ENCODE peak calls at places on chromosome 15, in four cellular contexts. Z is pancreas, Y is right atrium auricular region, O is dorsolateral prefrontal cortex. D is an unnamed sample.

GRCh38 chr15:67945951-67946700 is 106.3 kb upstream of the RNU6-1 start:
- DNase-seq in Z (no peak), Y (no peak), O (no peak), D (no peak)

GRCh38 chr15:60580650-60581415 is 101.9 kb upstream of the ICE2 start:
- DNase-seq in Z (no peak), Y (no peak), O (no peak), D (no peak)

GRCh38 chr15:73930790-73931281 is 4.6 kb downstream of the LOXL1 start:
- DNase-seq in Z (no peak), Y (no peak), O (no peak), D (no peak)

GRCh38 chr15:72889545-72889944 is 106.0 kb upstream of the ADPGK start:
- DNase-seq in Z (no peak), Y (no peak), O (no peak), D (no peak)

GRCh38 chr15:56927816-56928215 is 9.4 kb downstream of the TCF12 start:
- DNase-seq in Z (no peak), Y (no peak), O (no peak), D (no peak)

GRCh38 chr15:59590027-59590426 is 21.6 kb upstream of the GCNT3 start:
- DNase-seq in Z (no peak), Y (no peak), O (no peak), D (no peak)

GRCh38 chr15:95286911-95287769 is 1043.4 kb upstream of the NR2F2 start:
- DNase-seq in Z (no peak), Y (no peak), O (no peak), D (no peak)

GRCh38 chr15:96230557-96231181 is 99.8 kb upstream of the NR2F2 start:
- DNase-seq in Z (no peak), Y (no peak), O (no peak), D (no peak)

GRCh38 chr15:91694131-91694828 is 159.2 kb upstream of the SLCO3A1 start:
- DNase-seq in Z (no peak), Y (peak; percentile 76), O (no peak), D (no peak)

GRCh38 chr15:59159210-59159609 is 47.4 kb upstream of the LDHAL6B start:
- DNase-seq in Z (no peak), Y (no peak), O (no peak), D (no peak)

GRCh38 chr15:34271493-34271892 is 46.7 kb downstream of the EMC4 start:
- DNase-seq in Z (no peak), Y (no peak), O (no peak), D (no peak)

GRCh38 chr15:67089218-67090193 is 24.1 kb downstream of the SMAD3 start:
- DNase-seq in Z (no peak), Y (no peak), O (no peak), D (no peak)

GRCh38 chr15:47688573-47689086 is 28.7 kb upstream of the SEMA6D start:
- DNase-seq in Z (no peak), Y (no peak), O (no peak), D (no peak)

GRCh38 chr15:31845791-31846190 is 184.5 kb upstream of the CHRNA7 start:
- DNase-seq in Z (no peak), Y (no peak), O (no peak), D (no peak)

GRCh38 chr15:48385431-48385830 is 54.2 kb downstream of the DUT start:
- DNase-seq in Z (no peak), Y (no peak), O (no peak), D (no peak)

GRCh38 chr15:76328962-76329361 is 7.6 kb upstream of the ISL2 start:
- DNase-seq in Z (no peak), Y (no peak), O (no peak), D (no peak)

GRCh38 chr15:79640206-79640605 is 208.1 kb downstream of the MINAR1 start:
- DNase-seq in Z (no peak), Y (no peak), O (no peak), D (no peak)

GRCh38 chr15:80419546-80419945 is 15.4 kb downstream of the ARNT2 start:
- DNase-seq in Z (peak; percentile 23), Y (no peak), O (no peak), D (no peak)

GRCh38 chr15:85327820-85328219 is 52.6 kb upstream of the AKAP13 start:
- DNase-seq in Z (no peak), Y (no peak), O (no peak), D (no peak)

GRCh38 chr15:36947035-36947719 is 153.2 kb downstream of the MEIS2 start:
- DNase-seq in Z (no peak), Y (no peak), O (no peak), D (no peak)

GRCh38 chr15:81113204-81113657 is 20.8 kb upstream of the CFAP161 start:
- DNase-seq in Z (peak; percentile 52), Y (no peak), O (no peak), D (no peak)

GRCh38 chr15:55795031-55795430 is 52.1 kb upstream of the PRTG start:
- DNase-seq in Z (no peak), Y (no peak), O (no peak), D (no peak)

GRCh38 chr15:49876401-49877038 is 242.5 kb downstream of the ATP8B4 start:
- DNase-seq in Z (no peak), Y (no peak), O (no peak), D (no peak)
- H3K27ac ChIP-seq in Z (peak overlapping the region; percentile 7), Y (peak overlapping the region; percentile 64), O (no peak overlapping the region), D (no peak overlapping the region)

GRCh38 chr15:64162478-64162868 is 349 bp downstream of the PPIB start:
- DNase-seq in Z (no peak), Y (no peak), O (no peak), D (no peak)

GRCh38 chr15:64163662-64164362 is 990 bp upstream of the PPIB start:
- DNase-seq in Z (no peak), Y (no peak), O (no peak), D (no peak)

GRCh38 chr15:64162869-64163661 is at the start of gene PPIB:
- DNase-seq in Z (peak; percentile 98), Y (peak; percentile 97), O (peak; percentile 96), D (peak; percentile 97)

GRCh38 chr15:64164436-64164835 is 1.6 kb upstream of the PPIB start:
- DNase-seq in Z (no peak), Y (no peak), O (no peak), D (no peak)

GRCh38 chr15:64161688-64162477 is 939 bp downstream of the PPIB start:
- DNase-seq in Z (no peak), Y (no peak), O (no peak), D (no peak)
- H3K27ac ChIP-seq in Z (peak overlapping the region; percentile 89), Y (peak overlapping the region; percentile 92), O (peak overlapping the region; percentile 84), D (peak overlapping the region; percentile 82)

GRCh38 chr15:101131489-101132389 is 120.1 kb downstream of the CHSY1 start:
- DNase-seq in Z (no peak), Y (no peak), O (no peak), D (no peak)

GRCh38 chr15:101128696-101129095 is 123.2 kb downstream of the CHSY1 start:
- DNase-seq in Z (no peak), Y (no peak), O (no peak), D (no peak)

GRCh38 chr15:101128191-101128590 is 123.7 kb downstream of the CHSY1 start:
- DNase-seq in Z (no peak), Y (no peak), O (no peak), D (no peak)

GRCh38 chr15:101127503-101128076 is 124.3 kb downstream of the CHSY1 start:
- DNase-seq in Z (peak; percentile 24), Y (peak; percentile 89), O (peak; percentile 30), D (no peak)

GRCh38 chr15:101129851-101130250 is 122.0 kb downstream of the CHSY1 start:
- DNase-seq in Z (no peak), Y (no peak), O (no peak), D (no peak)
- H3K27ac ChIP-seq in Z (no peak overlapping the region), Y (no peak overlapping the region), O (no peak overlapping the region), D (no peak overlapping the region)

GRCh38 chr15:77483426-77483825 is 62.7 kb downstream of the HMG20A start:
- DNase-seq in Z (no peak), Y (no peak), O (no peak), D (no peak)
- H3K27ac ChIP-seq in Z (no peak overlapping the region), Y (peak overlapping the region; percentile 34), O (no peak overlapping the region), D (no peak overlapping the region)

GRCh38 chr15:98683821-98684220 is 35.5 kb downstream of the IGF1R start:
- DNase-seq in Z (no peak), Y (no peak), O (no peak), D (no peak)
- H3K27ac ChIP-seq in Z (no peak overlapping the region), Y (peak overlapping the region; percentile 53), O (no peak overlapping the region), D (no peak overlapping the region)

DNA sequence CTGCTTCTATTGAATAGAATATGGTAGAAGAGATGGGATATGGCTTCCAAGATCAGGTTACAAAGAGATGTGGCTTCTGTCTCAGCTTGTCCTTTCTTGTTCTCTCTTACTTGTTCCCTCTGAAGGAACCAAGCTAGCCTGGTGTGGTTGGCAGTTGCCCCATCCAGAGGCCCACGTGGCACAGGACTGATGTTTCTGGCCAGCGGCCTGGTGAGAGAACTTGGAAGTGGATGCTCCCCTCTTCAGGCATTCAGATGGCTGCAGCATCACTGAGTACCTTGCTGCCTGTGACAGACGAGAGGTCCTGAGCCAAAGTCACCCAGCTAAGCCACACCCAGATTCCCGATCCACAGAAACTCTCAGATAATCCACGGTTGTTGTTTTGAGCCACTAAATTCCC is 183.6 kb downstream of the NSMCE3 start:
- DNase-seq in Z (no peak), Y (no peak), O (no peak), D (no peak)
- H3K27ac ChIP-seq in Z (no peak overlapping the region), Y (no peak overlapping the region), O (no peak overlapping the region), D (no peak overlapping the region)

GRCh38 chr15:41790169-41790568 is 15.9 kb downstream of the MAPKBP1 start:
- DNase-seq in Z (no peak), Y (no peak), O (no peak), D (no peak)
- H3K27ac ChIP-seq in Z (no peak overlapping the region), Y (no peak overlapping the region), O (peak overlapping the region; percentile 82), D (no peak overlapping the region)

DNA sequence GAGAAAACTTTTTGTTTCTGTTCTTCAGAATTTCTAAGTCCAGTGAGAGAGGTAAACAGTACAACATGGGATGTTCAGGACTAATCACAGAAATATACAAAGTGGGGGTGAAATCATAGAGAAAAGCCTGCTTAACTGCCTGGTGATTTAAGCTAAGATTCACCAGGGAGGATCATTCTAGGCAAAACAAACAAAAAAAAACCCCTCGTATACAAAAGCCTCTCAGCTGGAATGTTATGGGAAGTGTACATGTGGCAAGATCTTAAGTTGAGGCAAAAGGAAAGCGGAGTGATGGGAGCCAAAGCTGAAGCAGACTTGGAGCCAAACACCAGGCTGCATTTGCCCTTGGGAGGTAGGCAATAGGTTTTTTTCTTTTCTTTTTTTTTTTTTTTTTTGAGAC is 40.0 kb upstream of the TJP1 start:
- DNase-seq in Z (no peak), Y (no peak), O (no peak), D (no peak)
- H3K27ac ChIP-seq in Z (no peak overlapping the region), Y (no peak overlapping the region), O (no peak overlapping the region), D (no peak overlapping the region)

DNA sequence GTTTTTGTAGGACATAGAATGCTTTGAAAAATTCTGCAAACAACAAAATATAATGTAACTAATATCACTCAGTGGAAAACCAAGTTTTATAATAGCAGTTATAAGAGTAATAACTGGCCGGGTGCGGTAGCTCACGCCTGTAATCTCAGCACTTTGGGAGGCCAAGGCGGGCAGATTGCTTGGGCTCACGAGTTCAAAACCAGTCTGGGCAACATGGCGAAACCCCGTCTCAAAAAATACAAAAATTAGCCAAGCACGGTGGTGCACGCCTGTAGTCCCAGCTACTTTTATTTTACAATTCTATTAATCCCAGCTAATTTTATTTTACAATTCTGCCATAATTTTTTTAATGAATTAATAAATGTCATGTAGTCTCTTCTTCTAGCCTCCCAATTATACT is 2.3 kb downstream of the DENND4A start:
- DNase-seq in Z (no peak), Y (no peak), O (no peak), D (no peak)
- H3K27ac ChIP-seq in Z (peak overlapping the region; percentile 99), Y (no peak overlapping the region), O (no peak overlapping the region), D (no peak overlapping the region)